ENCODE peak calls at places on chromosomes 11 and 22, in ten cellular contexts. D is AG08395, A is DMS153, C is NCI-H460, X is mammary epithelial cell, P is SHP77 treated with DMSO at 0.1 percent for 48 hours, E is cardiac fibroblast, H is hepatocyte, R is islet precursor cell, M is mesothelial cell of epicardium. Q is an unnamed sample.

GRCh38 chr11:103637250-103637649 is 399.2 kb upstream of the DDI1 start:
- DNase-seq in C (no peak), H (no peak), P (no peak), A (no peak), X (no peak), R (no peak), M (no peak), D (peak), E (peak), Q (no peak)

GRCh38 chr22:50114221-50114981 is 24.6 kb downstream of the MOV10L1 start:
- DNase-seq in M (peak), P (peak), D (peak), H (peak), X (no peak), E (peak), A (peak), R (no peak), C (no peak), Q (peak)

GRCh38 chr22:46074771-46075551 is 75.4 kb upstream of the PPARA start:
- DNase-seq in C (no peak), P (no peak), A (no peak), H (no peak), M (no peak), D (no peak), E (peak), R (no peak), X (peak), Q (no peak)

GRCh38 chr11:64353101-64353738 is 5.7 kb upstream of the RPS6KA4 start:
- DNase-seq in H (peak), R (no peak), E (no peak), M (no peak), X (no peak), P (peak), C (no peak), D (no peak), A (no peak), Q (no peak)

GRCh38 chr22:20530368-20531153 is 23.2 kb downstream of the MED15 start:
- DNase-seq in P (no peak), C (peak), E (peak), D (peak), R (peak), H (peak), X (peak), A (no peak), M (no peak), Q (no peak)

GRCh38 chr22:42389137-42389536 is 43.1 kb downstream of the NFAM1 start:
- DNase-seq in C (no peak), A (peak), X (peak), M (no peak), P (peak), D (no peak), E (no peak), R (no peak), H (no peak), Q (peak)

GRCh38 chr22:48424661-48425060 is 1403.0 kb downstream of the BRD1 start:
- DNase-seq in X (no peak), H (no peak), D (no peak), M (no peak), C (no peak), A (no peak), P (no peak), E (no peak), R (no peak), Q (no peak)

GRCh38 chr11:19253817-19254216 is 13.1 kb upstream of the E2F8 start:
- DNase-seq in C (no peak), P (no peak), E (no peak), D (no peak), H (peak), R (no peak), X (no peak), M (no peak), A (no peak), Q (no peak)

GRCh38 chr11:68270334-68271022 is 1.3 kb downstream of the C11orf24 start:
- DNase-seq in M (no peak), R (no peak), X (no peak), A (no peak), H (peak), D (no peak), P (no peak), C (no peak), E (no peak), Q (no peak)

GRCh38 chr22:31128156-31128555 is 5.4 kb downstream of the INPP5J start:
- DNase-seq in D (no peak), X (no peak), A (no peak), E (no peak), R (no peak), M (no peak), C (no peak), P (no peak), H (no peak), Q (no peak)

GRCh38 chr11:33147559-33147958 is 13.7 kb downstream of the CSTF3 start:
- DNase-seq in P (no peak), H (no peak), R (no peak), E (peak), C (no peak), M (no peak), D (no peak), A (no peak), X (peak), Q (no peak)

GRCh38 chr11:125211191-125211953 is 46.8 kb downstream of the PKNOX2 start:
- DNase-seq in E (no peak), H (no peak), A (no peak), P (no peak), M (no peak), X (no peak), D (no peak), C (no peak), R (peak), Q (no peak)

GRCh38 chr11:28228196-28228595 is 120.0 kb downstream of the METTL15 start:
- DNase-seq in R (no peak), P (no peak), E (peak), A (no peak), M (no peak), C (no peak), D (no peak), X (peak), H (no peak), Q (no peak)

GRCh38 chr11:61854966-61855714 is 27.0 kb downstream of the FADS2 start:
- DNase-seq in H (no peak), R (no peak), A (no peak), X (no peak), D (no peak), C (no peak), E (no peak), P (no peak), M (no peak), Q (no peak)

GRCh38 chr11:66284526-66285078 is 4.3 kb downstream of the YIF1A start:
- DNase-seq in C (no peak), M (no peak), R (no peak), E (no peak), A (no peak), H (no peak), X (no peak), P (no peak), D (no peak), Q (no peak)

GRCh38 chr11:122069946-122070345 is 46.1 kb downstream of the BLID start:
- DNase-seq in X (peak), A (peak), P (no peak), R (peak), E (peak), C (no peak), H (peak), M (peak), D (peak), Q (peak)

GRCh38 chr11:13012037-13012693 is 3.0 kb downstream of the RASSF10 start:
- DNase-seq in C (no peak), D (no peak), E (no peak), P (no peak), A (no peak), X (peak), R (no peak), H (peak), M (no peak), Q (peak)

GRCh38 chr11:124277809-124278208 is 21.6 kb downstream of the OR8G5 start:
- DNase-seq in A (no peak), E (no peak), D (no peak), R (peak), H (no peak), M (no peak), P (no peak), X (no peak), C (peak), Q (no peak)

GRCh38 chr11:9703280-9703679 is 39.4 kb downstream of the SWAP70 start:
- DNase-seq in M (no peak), X (no peak), D (no peak), H (no peak), R (no peak), A (no peak), C (no peak), E (no peak), P (no peak), Q (no peak)

GRCh38 chr11:88281317-88281712 is 56.2 kb downstream of the CTSC start:
- DNase-seq in C (no peak), M (no peak), R (no peak), X (no peak), P (no peak), D (peak), H (no peak), A (no peak), E (peak), Q (no peak)

GRCh38 chr22:41563051-41563711 is 2.4 kb downstream of the CSDC2 start:
- DNase-seq in A (no peak), E (peak), X (peak), D (peak), M (no peak), P (no peak), R (peak), C (no peak), H (peak), Q (no peak)

GRCh38 chr11:30585892-30586250 is 282 bp downstream of the MPPED2 start:
- DNase-seq in P (no peak), A (no peak), D (peak), H (peak), R (no peak), X (no peak), M (peak), C (no peak), E (no peak), Q (no peak)

Q was measured in DMS79.